ENCODE peak calls at places on chromosomes 16 and 17, in seven cellular contexts. One of them, this sample, is unnamed.

GRCh38 chr16:71933913-71934696 is 38.8 kb downstream of the IST1 start:
- DNase-seq in A549: no peak
- DNase-seq in K562: peak; percentile 58
- DNase-seq in HepG2: no peak
- DNase-seq in tibial nerve: no peak
- DNase-seq in ovary: no peak
- DNase-seq in suprapubic skin: no peak
- DNase-seq in this sample: no peak

GRCh38 chr17:77394540-77395295 is 253.9 kb downstream of the SEC14L1 start:
- DNase-seq in tibial nerve: no peak
- DNase-seq in ovary: no peak
- DNase-seq in suprapubic skin: no peak
- DNase-seq in HepG2: peak; percentile 99
- DNase-seq in K562: no peak
- DNase-seq in A549: no peak
- DNase-seq in this sample: no peak

GRCh38 chr17:73304971-73305786 is 6.6 kb downstream of the CDC42EP4 start:
- DNase-seq in A549: peak; percentile 71
- DNase-seq in suprapubic skin: peak; percentile 80
- DNase-seq in K562: peak; percentile 87
- DNase-seq in ovary: peak; percentile 75
- DNase-seq in HepG2: no peak
- DNase-seq in tibial nerve: no peak
- DNase-seq in this sample: peak; percentile 95

GRCh38 chr17:38851434-38851833 is 2.1 kb downstream of the RPL23 start:
- DNase-seq in HepG2: no peak
- DNase-seq in ovary: no peak
- DNase-seq in K562: no peak
- DNase-seq in A549: no peak
- DNase-seq in tibial nerve: no peak
- DNase-seq in suprapubic skin: no peak
- DNase-seq in this sample: no peak

GRCh38 chr16:30762991-30763725 is 1.0 kb downstream of the RNF40 start:
- DNase-seq in suprapubic skin: no peak
- DNase-seq in K562: no peak
- DNase-seq in ovary: no peak
- DNase-seq in HepG2: no peak
- DNase-seq in A549: no peak
- DNase-seq in tibial nerve: no peak
- DNase-seq in this sample: no peak

GRCh38 chr17:71071837-71072236 is 902.5 kb downstream of the KCNJ2 start:
- DNase-seq in tibial nerve: no peak
- DNase-seq in ovary: no peak
- DNase-seq in suprapubic skin: no peak
- DNase-seq in HepG2: peak; percentile 11
- DNase-seq in K562: no peak
- DNase-seq in A549: peak; percentile 83
- DNase-seq in this sample: no peak

GRCh38 chr17:61283043-61283442 is 116.6 kb upstream of the TBX2 start:
- DNase-seq in ovary: no peak
- DNase-seq in A549: no peak
- DNase-seq in suprapubic skin: no peak
- DNase-seq in HepG2: no peak
- DNase-seq in tibial nerve: no peak
- DNase-seq in K562: no peak
- DNase-seq in this sample: no peak

GRCh38 chr17:65594585-65594940 is 33.1 kb upstream of the AXIN2 start:
- DNase-seq in suprapubic skin: no peak
- DNase-seq in HepG2: no peak
- DNase-seq in A549: no peak
- DNase-seq in tibial nerve: no peak
- DNase-seq in K562: no peak
- DNase-seq in ovary: no peak
- DNase-seq in this sample: no peak

GRCh38 chr17:27384261-27384701 is 72.0 kb upstream of the KSR1 start:
- DNase-seq in K562: no peak
- DNase-seq in tibial nerve: no peak
- DNase-seq in A549: peak; percentile 44
- DNase-seq in suprapubic skin: peak; percentile 66
- DNase-seq in ovary: no peak
- DNase-seq in HepG2: no peak
- DNase-seq in this sample: no peak

GRCh38 chr17:13311301-13311700 is 290.4 kb downstream of the HS3ST3A1 start:
- DNase-seq in suprapubic skin: no peak
- DNase-seq in HepG2: no peak
- DNase-seq in K562: no peak
- DNase-seq in tibial nerve: no peak
- DNase-seq in ovary: no peak
- DNase-seq in A549: no peak
- DNase-seq in this sample: no peak

GRCh38 chr16:64864232-64864803 is 257.5 kb downstream of the CDH11 start:
- DNase-seq in tibial nerve: no peak
- DNase-seq in K562: no peak
- DNase-seq in ovary: no peak
- DNase-seq in A549: no peak
- DNase-seq in suprapubic skin: no peak
- DNase-seq in HepG2: no peak
- DNase-seq in this sample: no peak

GRCh38 chr17:58969156-58969555 is 137.5 kb downstream of the TRIM37 start:
- DNase-seq in suprapubic skin: no peak
- DNase-seq in A549: no peak
- DNase-seq in HepG2: no peak
- DNase-seq in ovary: no peak
- DNase-seq in K562: no peak
- DNase-seq in tibial nerve: no peak
- DNase-seq in this sample: no peak

GRCh38 chr17:16977932-16978331 is 6.0 kb upstream of the TNFRSF13B start:
- DNase-seq in ovary: no peak
- DNase-seq in tibial nerve: no peak
- DNase-seq in suprapubic skin: peak; percentile 21
- DNase-seq in HepG2: no peak
- DNase-seq in K562: no peak
- DNase-seq in A549: no peak
- DNase-seq in this sample: peak; percentile 17

GRCh38 chr17:42748202-42748905 is 3.5 kb upstream of the EZH1 start:
- DNase-seq in suprapubic skin: no peak
- DNase-seq in K562: no peak
- DNase-seq in tibial nerve: peak; percentile 81
- DNase-seq in ovary: peak; percentile 75
- DNase-seq in A549: no peak
- DNase-seq in HepG2: no peak
- DNase-seq in this sample: no peak

GRCh38 chr16:83095926-83096692 is 469.3 kb downstream of the CDH13 start:
- DNase-seq in A549: no peak
- DNase-seq in ovary: no peak
- DNase-seq in suprapubic skin: no peak
- DNase-seq in HepG2: no peak
- DNase-seq in tibial nerve: no peak
- DNase-seq in K562: no peak
- DNase-seq in this sample: no peak

GRCh38 chr17:74832421-74832820 is 27.3 kb downstream of the GRIN2C start:
- DNase-seq in HepG2: no peak
- DNase-seq in A549: no peak
- DNase-seq in tibial nerve: no peak
- DNase-seq in suprapubic skin: no peak
- DNase-seq in ovary: no peak
- DNase-seq in K562: no peak
- DNase-seq in this sample: no peak
- TF ChIP-seq EP300 in HepG2: no peak
- TF ChIP-seq EP300 in A549: no peak
- TF ChIP-seq EP300 in tibial nerve: no peak
- TF ChIP-seq EP300 in suprapubic skin: no peak
- TF ChIP-seq EP300 in ovary: no peak
- TF ChIP-seq EP300 in K562: no peak
- TF ChIP-seq EP300 in this sample: no peak

GRCh38 chr16:88512728-88513674 is 57.2 kb upstream of the ZC3H18 start:
- DNase-seq in A549: no peak
- DNase-seq in ovary: no peak
- DNase-seq in tibial nerve: no peak
- DNase-seq in HepG2: no peak
- DNase-seq in K562: no peak
- DNase-seq in suprapubic skin: no peak
- DNase-seq in this sample: no peak

GRCh38 chr16:88515925-88516324 is 54.3 kb upstream of the ZC3H18 start:
- DNase-seq in suprapubic skin: no peak
- DNase-seq in A549: no peak
- DNase-seq in tibial nerve: no peak
- DNase-seq in HepG2: no peak
- DNase-seq in K562: no peak
- DNase-seq in ovary: no peak
- DNase-seq in this sample: no peak

GRCh38 chr16:88515405-88515804 is 54.8 kb upstream of the ZC3H18 start:
- DNase-seq in A549: no peak
- DNase-seq in tibial nerve: no peak
- DNase-seq in ovary: no peak
- DNase-seq in HepG2: no peak
- DNase-seq in K562: no peak
- DNase-seq in suprapubic skin: no peak
- DNase-seq in this sample: no peak

GRCh38 chr16:88514526-88514925 is 55.7 kb upstream of the ZC3H18 start:
- DNase-seq in HepG2: no peak
- DNase-seq in A549: no peak
- DNase-seq in K562: no peak
- DNase-seq in suprapubic skin: no peak
- DNase-seq in tibial nerve: no peak
- DNase-seq in ovary: no peak
- DNase-seq in this sample: no peak

DNA sequence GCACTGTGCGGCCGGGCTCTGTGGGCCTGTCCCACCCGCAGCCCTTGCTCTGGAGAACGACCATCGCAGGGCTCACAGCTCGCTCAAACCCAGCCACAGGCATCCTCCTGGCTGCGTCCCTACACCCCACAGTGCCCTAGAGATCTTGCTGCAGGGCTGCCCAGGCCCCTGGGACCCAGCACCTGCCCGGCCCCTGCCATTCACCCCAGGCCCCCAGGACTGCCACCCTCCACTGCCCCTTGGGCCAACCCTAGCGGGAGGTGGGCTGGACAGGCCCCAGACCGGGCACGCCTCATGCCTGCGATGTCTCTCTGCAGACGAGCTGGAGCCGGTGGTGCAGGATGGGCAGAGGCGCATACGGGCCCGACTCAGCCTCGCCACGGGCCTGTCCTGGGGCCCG is 56.1 kb upstream of the ZC3H18 start:
- DNase-seq in ovary: no peak
- DNase-seq in HepG2: no peak
- DNase-seq in K562: no peak
- DNase-seq in A549: no peak
- DNase-seq in tibial nerve: no peak
- DNase-seq in suprapubic skin: no peak
- DNase-seq in this sample: no peak
- TF ChIP-seq EP300 in ovary: no peak
- TF ChIP-seq EP300 in HepG2: no peak
- TF ChIP-seq EP300 in K562: no peak
- TF ChIP-seq EP300 in A549: no peak
- TF ChIP-seq EP300 in tibial nerve: no peak
- TF ChIP-seq EP300 in suprapubic skin: no peak
- TF ChIP-seq EP300 in this sample: no peak

DNA sequence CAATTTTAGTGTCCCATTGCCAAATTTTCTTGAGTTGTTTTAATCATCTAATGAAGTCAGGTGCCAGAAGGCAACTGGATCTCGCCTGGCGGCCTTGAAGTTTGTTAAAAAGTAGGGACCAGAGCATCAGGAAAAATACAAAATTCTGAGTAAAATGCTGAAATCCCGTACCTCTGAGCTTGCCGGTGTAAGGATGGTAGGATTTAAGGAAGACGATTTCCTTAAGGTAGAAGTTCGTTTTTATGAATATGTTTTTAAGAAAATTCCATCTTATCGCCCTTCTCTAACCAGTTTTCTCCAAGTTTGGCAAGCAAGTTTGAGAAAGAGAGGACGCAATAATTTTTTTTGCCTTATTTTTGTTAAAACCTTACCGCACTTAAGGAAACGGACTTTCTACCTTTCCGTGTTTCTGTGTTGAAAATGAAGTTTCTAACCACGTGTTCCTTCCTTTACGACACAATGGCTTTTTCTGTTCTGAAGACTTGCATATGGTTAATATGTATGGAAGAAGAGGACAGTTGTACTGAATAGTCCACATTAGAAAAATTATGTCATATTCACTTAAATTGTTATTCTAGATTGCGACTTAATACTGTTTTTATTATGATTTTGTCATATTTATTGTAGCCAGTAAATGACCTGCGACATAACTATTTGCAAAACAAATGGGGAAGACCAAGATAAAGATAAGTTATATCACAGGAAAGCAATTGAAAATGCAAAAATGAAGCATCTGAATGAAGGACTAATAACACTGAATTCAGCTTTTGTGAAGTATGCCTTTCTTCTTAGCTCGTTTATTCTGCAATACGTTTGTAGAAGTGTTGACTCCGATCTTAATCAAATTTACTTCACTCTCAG is 886 bp downstream of the ATF7IP2 start:
- DNase-seq in A549: no peak
- DNase-seq in K562: no peak
- DNase-seq in tibial nerve: no peak
- DNase-seq in HepG2: peak; percentile 51
- DNase-seq in suprapubic skin: no peak
- DNase-seq in ovary: no peak
- DNase-seq in this sample: no peak
- TF ChIP-seq EP300 in A549: no peak
- TF ChIP-seq EP300 in K562: peak; percentile 5
- TF ChIP-seq EP300 in tibial nerve: no peak
- TF ChIP-seq EP300 in HepG2: no peak
- TF ChIP-seq EP300 in suprapubic skin: no peak
- TF ChIP-seq EP300 in ovary: no peak
- TF ChIP-seq EP300 in this sample: no peak

GRCh38 chr17:81513669-81514484 is 1.3 kb upstream of the ACTG1 start:
- DNase-seq in suprapubic skin: peak; percentile 92
- DNase-seq in K562: peak; percentile 47
- DNase-seq in ovary: peak; percentile 68
- DNase-seq in A549: peak; percentile 62
- DNase-seq in HepG2: peak; percentile 72
- DNase-seq in tibial nerve: peak; percentile 54
- DNase-seq in this sample: no peak

GRCh38 chr17:81511800-81512559 is 619 bp downstream of the ACTG1 start:
- DNase-seq in K562: no peak
- DNase-seq in tibial nerve: no peak
- DNase-seq in HepG2: no peak
- DNase-seq in ovary: no peak
- DNase-seq in suprapubic skin: no peak
- DNase-seq in A549: no peak
- DNase-seq in this sample: no peak

GRCh38 chr17:81511550-81511799 is 1.1 kb downstream of the ACTG1 start:
- DNase-seq in suprapubic skin: no peak
- DNase-seq in tibial nerve: no peak
- DNase-seq in ovary: no peak
- DNase-seq in K562: no peak
- DNase-seq in A549: no peak
- DNase-seq in HepG2: no peak
- DNase-seq in this sample: no peak

GRCh38 chr17:81512984-81513668 is 527 bp upstream of the ACTG1 start:
- DNase-seq in A549: peak; percentile 76
- DNase-seq in HepG2: peak; percentile 80
- DNase-seq in K562: peak; percentile 66
- DNase-seq in suprapubic skin: peak; percentile 91
- DNase-seq in tibial nerve: peak; percentile 66
- DNase-seq in ovary: peak; percentile 74
- DNase-seq in this sample: peak; percentile 95

GRCh38 chr17:81512560-81512983 is at the start of gene ACTG1:
- DNase-seq in K562: peak; percentile 96
- DNase-seq in A549: peak; percentile 92
- DNase-seq in tibial nerve: peak; percentile 86
- DNase-seq in HepG2: peak; percentile 86
- DNase-seq in ovary: peak; percentile 95
- DNase-seq in suprapubic skin: peak; percentile 97
- DNase-seq in this sample: peak; percentile 98
- TF ChIP-seq EP300 in K562: peak; percentile 31
- TF ChIP-seq EP300 in A549: no peak
- TF ChIP-seq EP300 in tibial nerve: peak; percentile 49
- TF ChIP-seq EP300 in HepG2: no peak
- TF ChIP-seq EP300 in ovary: no peak
- TF ChIP-seq EP300 in suprapubic skin: no peak
- TF ChIP-seq EP300 in this sample: no peak

This sample was measured in esophagus muscularis mucosa.